ENCODE peak calls at places on chromosomes 7 and 10, in six cellular contexts. One of them, this sample, is unnamed.

GRCh38 chr10:97463363-97464132 is 17.6 kb downstream of the ZDHHC16 start:
- DNase-seq in MCF 10A: peak; percentile 74
- DNase-seq in upper lobe of right lung: no peak
- DNase-seq in fibroblast of lung: peak; percentile 59
- DNase-seq in fibroblast of mammary gland: peak; percentile 96
- DNase-seq in H9: peak; percentile 78
- DNase-seq in this sample: no peak

GRCh38 chr10:7007575-7008190 is 403.2 kb downstream of the SFMBT2 start:
- DNase-seq in MCF 10A: no peak
- DNase-seq in upper lobe of right lung: no peak
- DNase-seq in fibroblast of lung: no peak
- DNase-seq in fibroblast of mammary gland: no peak
- DNase-seq in H9: no peak
- DNase-seq in this sample: no peak

GRCh38 chr7:156929789-156930539 is 19.5 kb upstream of the NOM1 start:
- DNase-seq in MCF 10A: no peak
- DNase-seq in upper lobe of right lung: no peak
- DNase-seq in fibroblast of lung: no peak
- DNase-seq in fibroblast of mammary gland: no peak
- DNase-seq in H9: no peak
- DNase-seq in this sample: no peak

GRCh38 chr7:5396999-5397656 is 26.5 kb downstream of the TNRC18 start:
- DNase-seq in MCF 10A: peak; percentile 97
- DNase-seq in upper lobe of right lung: peak; percentile 98
- DNase-seq in fibroblast of lung: peak; percentile 94
- DNase-seq in fibroblast of mammary gland: peak; percentile 92
- DNase-seq in H9: no peak
- DNase-seq in this sample: no peak

GRCh38 chr7:47622946-47623640 is 41.2 kb upstream of the TNS3 start:
- DNase-seq in MCF 10A: no peak
- DNase-seq in upper lobe of right lung: no peak
- DNase-seq in fibroblast of lung: peak; percentile 99
- DNase-seq in fibroblast of mammary gland: peak; percentile 95
- DNase-seq in H9: no peak
- DNase-seq in this sample: peak; percentile 70

GRCh38 chr10:110534571-110534970 is 32.9 kb upstream of the SMC3 start:
- DNase-seq in MCF 10A: no peak
- DNase-seq in upper lobe of right lung: no peak
- DNase-seq in fibroblast of lung: no peak
- DNase-seq in fibroblast of mammary gland: no peak
- DNase-seq in H9: no peak
- DNase-seq in this sample: no peak

GRCh38 chr10:104130041-104130440 is 8.1 kb downstream of the SFR1 start:
- DNase-seq in MCF 10A: no peak
- DNase-seq in upper lobe of right lung: no peak
- DNase-seq in fibroblast of lung: no peak
- DNase-seq in fibroblast of mammary gland: no peak
- DNase-seq in H9: no peak
- DNase-seq in this sample: no peak

GRCh38 chr7:151247016-151247580 is 1.4 kb downstream of the SMARCD3 start:
- DNase-seq in MCF 10A: no peak
- DNase-seq in upper lobe of right lung: no peak
- DNase-seq in fibroblast of lung: no peak
- DNase-seq in fibroblast of mammary gland: no peak
- DNase-seq in H9: no peak
- DNase-seq in this sample: no peak

GRCh38 chr10:73956476-73957338 is 41.2 kb upstream of the VCL start:
- DNase-seq in MCF 10A: no peak
- DNase-seq in upper lobe of right lung: no peak
- DNase-seq in fibroblast of lung: peak; percentile 65
- DNase-seq in fibroblast of mammary gland: no peak
- DNase-seq in H9: no peak
- DNase-seq in this sample: no peak

GRCh38 chr7:12434012-12434642 is 30.5 kb upstream of the VWDE start:
- DNase-seq in MCF 10A: no peak
- DNase-seq in upper lobe of right lung: no peak
- DNase-seq in fibroblast of lung: peak; percentile 26
- DNase-seq in fibroblast of mammary gland: peak; percentile 20
- DNase-seq in H9: no peak
- DNase-seq in this sample: no peak

GRCh38 chr10:133442191-133442966 is 11.4 kb upstream of the SCART1 start:
- DNase-seq in MCF 10A: no peak
- DNase-seq in upper lobe of right lung: peak; percentile 51
- DNase-seq in fibroblast of lung: no peak
- DNase-seq in fibroblast of mammary gland: no peak
- DNase-seq in H9: no peak
- DNase-seq in this sample: no peak

GRCh38 chr10:102770792-102771191 is 27.0 kb downstream of the WBP1L start:
- DNase-seq in MCF 10A: no peak
- DNase-seq in upper lobe of right lung: no peak
- DNase-seq in fibroblast of lung: no peak
- DNase-seq in fibroblast of mammary gland: peak; percentile 59
- DNase-seq in H9: no peak
- DNase-seq in this sample: no peak

GRCh38 chr10:117168729-117169128 is 28.6 kb upstream of the KCNK18 start:
- DNase-seq in MCF 10A: no peak
- DNase-seq in upper lobe of right lung: no peak
- DNase-seq in fibroblast of lung: no peak
- DNase-seq in fibroblast of mammary gland: no peak
- DNase-seq in H9: peak; percentile 46
- DNase-seq in this sample: no peak

GRCh38 chr10:29329420-29329819 is 40.5 kb downstream of the LYZL1 start:
- DNase-seq in MCF 10A: no peak
- DNase-seq in upper lobe of right lung: no peak
- DNase-seq in fibroblast of lung: peak; percentile 46
- DNase-seq in fibroblast of mammary gland: peak; percentile 69
- DNase-seq in H9: no peak
- DNase-seq in this sample: no peak

GRCh38 chr7:149781921-149782320 is 8.5 kb upstream of the ZNF467 start:
- DNase-seq in MCF 10A: no peak
- DNase-seq in upper lobe of right lung: no peak
- DNase-seq in fibroblast of lung: no peak
- DNase-seq in fibroblast of mammary gland: no peak
- DNase-seq in H9: no peak
- DNase-seq in this sample: no peak

GRCh38 chr10:33772370-33773331 is 438.2 kb upstream of the NRP1 start:
- DNase-seq in MCF 10A: no peak
- DNase-seq in upper lobe of right lung: no peak
- DNase-seq in fibroblast of lung: no peak
- DNase-seq in fibroblast of mammary gland: peak; percentile 28
- DNase-seq in H9: peak; percentile 62
- DNase-seq in this sample: no peak

GRCh38 chr10:132942740-132943554 is 577 bp upstream of the CFAP46 start:
- DNase-seq in MCF 10A: no peak
- DNase-seq in upper lobe of right lung: peak; percentile 63
- DNase-seq in fibroblast of lung: peak; percentile 22
- DNase-seq in fibroblast of mammary gland: no peak
- DNase-seq in H9: no peak
- DNase-seq in this sample: no peak

GRCh38 chr7:33596694-33597093 is 308.6 kb upstream of the BMPER start:
- DNase-seq in MCF 10A: no peak
- DNase-seq in upper lobe of right lung: no peak
- DNase-seq in fibroblast of lung: peak; percentile 55
- DNase-seq in fibroblast of mammary gland: peak; percentile 19
- DNase-seq in H9: no peak
- DNase-seq in this sample: no peak

GRCh38 chr10:78165617-78166016 is 132.0 kb downstream of the RPS24 start:
- DNase-seq in MCF 10A: peak; percentile 24
- DNase-seq in upper lobe of right lung: no peak
- DNase-seq in fibroblast of lung: no peak
- DNase-seq in fibroblast of mammary gland: no peak
- DNase-seq in H9: peak; percentile 48
- DNase-seq in this sample: no peak

GRCh38 chr10:113554214-113554613 is 1.4 kb downstream of the HABP2 start:
- DNase-seq in MCF 10A: no peak
- DNase-seq in upper lobe of right lung: no peak
- DNase-seq in fibroblast of lung: no peak
- DNase-seq in fibroblast of mammary gland: no peak
- DNase-seq in H9: no peak
- DNase-seq in this sample: no peak

GRCh38 chr10:35635576-35635975 is 6.5 kb downstream of the FZD8 start:
- DNase-seq in MCF 10A: peak; percentile 79
- DNase-seq in upper lobe of right lung: no peak
- DNase-seq in fibroblast of lung: peak; percentile 76
- DNase-seq in fibroblast of mammary gland: peak; percentile 73
- DNase-seq in H9: peak; percentile 52
- DNase-seq in this sample: peak; percentile 55

GRCh38 chr10:72567421-72567820 is 58.5 kb downstream of the MICU1 start:
- DNase-seq in MCF 10A: peak; percentile 75
- DNase-seq in upper lobe of right lung: no peak
- DNase-seq in fibroblast of lung: peak; percentile 15
- DNase-seq in fibroblast of mammary gland: peak; percentile 24
- DNase-seq in H9: no peak
- DNase-seq in this sample: no peak

GRCh38 chr10:91551856-91552255 is 81.0 kb downstream of the PPP1R3C start:
- DNase-seq in MCF 10A: peak; percentile 45
- DNase-seq in upper lobe of right lung: no peak
- DNase-seq in fibroblast of lung: peak; percentile 90
- DNase-seq in fibroblast of mammary gland: peak; percentile 72
- DNase-seq in H9: peak; percentile 86
- DNase-seq in this sample: peak; percentile 57
- TF ChIP-seq CTCF in MCF 10A: peak; percentile 35
- TF ChIP-seq CTCF in upper lobe of right lung: peak; percentile 50
- TF ChIP-seq CTCF in fibroblast of lung: peak; percentile 99
- TF ChIP-seq CTCF in fibroblast of mammary gland: peak; percentile 80
- TF ChIP-seq CTCF in H9: peak; percentile 90
- TF ChIP-seq CTCF in this sample: peak; percentile 92

GRCh38 chr7:117669818-117670217 is 190.0 kb downstream of the CFTR start:
- DNase-seq in MCF 10A: no peak
- DNase-seq in upper lobe of right lung: no peak
- DNase-seq in fibroblast of lung: no peak
- DNase-seq in fibroblast of mammary gland: peak; percentile 6
- DNase-seq in H9: no peak
- DNase-seq in this sample: no peak
- TF ChIP-seq CTCF in MCF 10A: no peak
- TF ChIP-seq CTCF in upper lobe of right lung: no peak
- TF ChIP-seq CTCF in fibroblast of lung: no peak
- TF ChIP-seq CTCF in fibroblast of mammary gland: peak; percentile 0
- TF ChIP-seq CTCF in H9: peak; percentile 63
- TF ChIP-seq CTCF in this sample: no peak

GRCh38 chr7:80680159-80680903 is 41.9 kb downstream of the CD36 start:
- DNase-seq in MCF 10A: no peak
- DNase-seq in upper lobe of right lung: no peak
- DNase-seq in fibroblast of lung: no peak
- DNase-seq in fibroblast of mammary gland: no peak
- DNase-seq in H9: no peak
- DNase-seq in this sample: no peak

GRCh38 chr7:80682744-80683143 is 44.3 kb downstream of the CD36 start:
- DNase-seq in MCF 10A: no peak
- DNase-seq in upper lobe of right lung: no peak
- DNase-seq in fibroblast of lung: no peak
- DNase-seq in fibroblast of mammary gland: no peak
- DNase-seq in H9: no peak
- DNase-seq in this sample: no peak

GRCh38 chr7:80678703-80679102 is 40.3 kb downstream of the CD36 start:
- DNase-seq in MCF 10A: no peak
- DNase-seq in upper lobe of right lung: no peak
- DNase-seq in fibroblast of lung: no peak
- DNase-seq in fibroblast of mammary gland: no peak
- DNase-seq in H9: no peak
- DNase-seq in this sample: no peak

GRCh38 chr7:80677629-80678028 is 39.2 kb downstream of the CD36 start:
- DNase-seq in MCF 10A: no peak
- DNase-seq in upper lobe of right lung: no peak
- DNase-seq in fibroblast of lung: peak; percentile 9
- DNase-seq in fibroblast of mammary gland: peak; percentile 27
- DNase-seq in H9: no peak
- DNase-seq in this sample: no peak

DNA sequence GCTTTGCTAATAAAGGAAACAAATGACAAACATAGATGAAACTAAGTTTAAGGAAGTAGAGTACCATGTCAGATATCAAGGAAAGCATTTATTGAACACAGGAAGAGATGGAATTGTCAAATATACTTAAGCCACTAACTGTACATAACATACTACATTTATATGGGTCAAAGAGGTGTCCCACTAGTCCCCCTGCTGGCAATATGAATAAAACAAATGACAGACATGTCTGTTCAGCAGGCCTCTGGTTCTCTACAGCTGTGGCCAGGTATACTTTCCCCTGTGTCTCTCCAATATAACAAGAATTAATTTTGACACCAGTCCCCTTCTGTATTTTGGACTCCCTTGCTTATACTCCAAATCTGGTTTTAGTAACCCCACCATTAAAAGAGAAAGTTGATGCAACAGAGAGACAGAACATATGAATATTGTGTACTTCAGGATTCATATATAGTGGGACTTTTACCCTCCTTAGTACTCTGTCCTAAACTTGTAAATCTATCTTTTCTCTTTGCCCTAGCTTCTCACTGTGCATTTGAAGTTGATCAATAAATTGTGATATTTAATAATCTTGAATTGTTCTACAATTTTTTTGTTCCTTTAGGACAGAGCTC is 42.9 kb downstream of the CD36 start:
- DNase-seq in MCF 10A: peak; percentile 58
- DNase-seq in upper lobe of right lung: no peak
- DNase-seq in fibroblast of lung: peak; percentile 59
- DNase-seq in fibroblast of mammary gland: peak; percentile 45
- DNase-seq in H9: no peak
- DNase-seq in this sample: no peak
- TF ChIP-seq CTCF in MCF 10A: peak; percentile 39
- TF ChIP-seq CTCF in upper lobe of right lung: peak; percentile 49
- TF ChIP-seq CTCF in fibroblast of lung: peak; percentile 59
- TF ChIP-seq CTCF in fibroblast of mammary gland: peak; percentile 56
- TF ChIP-seq CTCF in H9: peak; percentile 33
- TF ChIP-seq CTCF in this sample: peak; percentile 39

DNA sequence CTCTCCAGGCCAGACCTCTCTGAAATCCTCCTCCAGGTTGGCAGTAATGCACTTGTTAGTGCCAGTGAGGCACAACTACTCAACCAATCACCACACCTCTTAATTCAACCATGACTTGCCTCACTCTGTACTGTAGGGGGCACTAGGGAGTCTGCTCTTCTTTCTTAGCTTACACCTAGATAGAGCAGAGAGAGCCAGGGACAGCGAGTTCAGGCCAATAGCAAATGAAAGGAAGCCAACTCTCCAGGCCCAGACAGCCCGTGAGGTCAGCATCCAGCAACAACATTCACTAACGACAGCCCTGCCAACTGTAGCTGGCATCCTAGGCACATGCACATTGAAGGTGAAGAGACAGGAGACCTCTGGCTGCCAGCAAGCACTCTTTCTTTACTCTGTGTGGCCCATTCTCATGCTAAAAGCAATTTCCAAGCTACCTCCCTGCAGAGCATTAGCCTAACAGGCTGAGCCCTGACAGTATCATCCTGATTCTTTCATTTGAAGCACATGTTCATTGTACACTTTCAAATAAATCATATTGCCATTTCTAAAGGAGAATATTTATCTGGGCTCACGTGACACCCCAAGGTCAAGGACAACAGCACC is 136.3 kb downstream of the DPY19L1 start:
- DNase-seq in MCF 10A: peak; percentile 20
- DNase-seq in upper lobe of right lung: no peak
- DNase-seq in fibroblast of lung: no peak
- DNase-seq in fibroblast of mammary gland: peak; percentile 4
- DNase-seq in H9: peak; percentile 69
- DNase-seq in this sample: no peak
- TF ChIP-seq CTCF in MCF 10A: peak; percentile 6
- TF ChIP-seq CTCF in upper lobe of right lung: peak; percentile 4
- TF ChIP-seq CTCF in fibroblast of lung: no peak
- TF ChIP-seq CTCF in fibroblast of mammary gland: peak; percentile 22
- TF ChIP-seq CTCF in H9: peak; percentile 77
- TF ChIP-seq CTCF in this sample: no peak

GRCh38 chr10:44935201-44935960 is 24.2 kb upstream of the RASSF4 start:
- DNase-seq in MCF 10A: peak; percentile 36
- DNase-seq in upper lobe of right lung: no peak
- DNase-seq in fibroblast of lung: peak; percentile 52
- DNase-seq in fibroblast of mammary gland: peak; percentile 72
- DNase-seq in H9: peak; percentile 28
- DNase-seq in this sample: peak; percentile 76
- TF ChIP-seq CTCF in MCF 10A: no peak
- TF ChIP-seq CTCF in upper lobe of right lung: no peak
- TF ChIP-seq CTCF in fibroblast of lung: no peak
- TF ChIP-seq CTCF in fibroblast of mammary gland: no peak
- TF ChIP-seq CTCF in H9: no peak
- TF ChIP-seq CTCF in this sample: no peak

This sample was measured in astrocyte of the cerebellum.